ENCODE peak calls at places on chromosomes 4 and X, in eight cellular contexts. B is fibroblast of lung; R is K562; I is HT1080; G is NCI-H510A treated with DMSO at 0.1 percent for 48 hours; X is stimulated activated CD4-positive, alpha-beta T cell treated with anti-CD3 and anti-CD28 coated beads, Interleukin-4, amount 100 ng/mL, for 48 hours; J is pancreas; M is T-helper 2 cell. N is an unnamed sample.

GRCh38 chrX:154540897-154541535 is 5.6 kb downstream of the G6PD start:
- DNase-seq in X (no peak), B (peak; percentile 56), M (no peak), R (no peak), J (peak; percentile 54), I (no peak), G (no peak), N (peak; percentile 29)

GRCh38 chrX:17374619-17375360 is at the start of gene NHS:
- DNase-seq in J (peak; percentile 60), X (no peak), B (peak; percentile 75), G (peak; percentile 49), M (no peak), I (peak; percentile 68), R (peak; percentile 12), N (no peak)

GRCh38 chrX:12007881-12008280 is 130.4 kb upstream of the FRMPD4 start:
- DNase-seq in G (no peak), R (no peak), I (peak; percentile 90), J (no peak), B (peak; percentile 91), X (no peak), M (no peak), N (no peak)

GRCh38 chr4:138050601-138051000 is 191.5 kb downstream of the SLC7A11 start:
- DNase-seq in R (no peak), B (no peak), I (no peak), X (no peak), M (no peak), G (no peak), J (no peak), N (no peak)

GRCh38 chr4:52961666-52962412 is 99.7 kb downstream of the RASL11B start:
- DNase-seq in B (no peak), G (no peak), I (no peak), J (no peak), X (no peak), R (no peak), M (no peak), N (no peak)

GRCh38 chrX:18938710-18939109 is 45.2 kb downstream of the PHKA2 start:
- DNase-seq in R (no peak), X (no peak), I (no peak), G (peak; percentile 11), B (peak; percentile 12), M (no peak), J (no peak), N (peak; percentile 27)

GRCh38 chr4:17786567-17786966 is 5.1 kb upstream of the FAM184B start:
- DNase-seq in I (peak; percentile 38), X (no peak), B (peak; percentile 56), R (peak; percentile 19), G (no peak), M (no peak), J (no peak), N (no peak)

GRCh38 chr4:185683222-185683621 is 128.8 kb downstream of the SORBS2 start:
- DNase-seq in B (no peak), J (no peak), X (no peak), M (no peak), I (no peak), R (no peak), G (no peak), N (no peak)

GRCh38 chr4:87807402-87807801 is 8.0 kb downstream of the IBSP start:
- DNase-seq in X (no peak), J (no peak), G (no peak), B (peak; percentile 24), R (no peak), M (no peak), I (no peak), N (no peak)

GRCh38 chrX:100704581-100705203 is 27.2 kb downstream of the SYTL4 start:
- DNase-seq in B (no peak), J (no peak), G (no peak), M (no peak), X (no peak), I (no peak), R (no peak), N (no peak)

GRCh38 chrX:113157496-113157895 is 316.9 kb upstream of the AMOT start:
- DNase-seq in R (peak; percentile 5), J (no peak), M (no peak), G (no peak), X (no peak), B (no peak), I (no peak), N (no peak)

GRCh38 chr4:88653371-88653946 is 44.2 kb downstream of the NAP1L5 start:
- DNase-seq in X (no peak), M (no peak), B (no peak), I (no peak), J (no peak), G (no peak), R (no peak), N (no peak)

GRCh38 chr4:98626350-98626749 is 32.1 kb downstream of the TSPAN5 start:
- DNase-seq in J (no peak), R (no peak), B (peak; percentile 97), M (no peak), X (no peak), G (no peak), I (peak; percentile 97), N (peak; percentile 88)

GRCh38 chrX:19514791-19515614 is at the start of gene MAP3K15:
- DNase-seq in R (peak; percentile 7), B (peak; percentile 9), J (peak; percentile 84), I (peak; percentile 16), G (no peak), M (no peak), X (no peak), N (peak; percentile 44)

GRCh38 chr4:8311096-8312068 is 41.8 kb downstream of the HTRA3 start:
- DNase-seq in I (no peak), R (no peak), G (no peak), M (no peak), B (no peak), X (no peak), J (peak; percentile 3), N (no peak)

GRCh38 chr4:84792366-84793301 is 173.9 kb downstream of the WDFY3 start:
- DNase-seq in R (no peak), B (no peak), I (no peak), G (no peak), M (no peak), J (no peak), X (no peak), N (no peak)

GRCh38 chr4:47598896-47599295 is 113.8 kb downstream of the ATP10D start:
- DNase-seq in R (no peak), G (no peak), M (no peak), X (no peak), J (no peak), B (no peak), I (no peak), N (no peak)

GRCh38 chrX:153374426-153374825 is 26.7 kb downstream of the PNMA6E start:
- DNase-seq in R (peak; percentile 18), X (no peak), M (no peak), G (no peak), B (no peak), J (no peak), I (no peak), N (no peak)

GRCh38 chr4:165208741-165209388 is 1.5 kb downstream of the KLHL2 start:
- DNase-seq in R (peak; percentile 36), J (no peak), M (no peak), G (no peak), B (peak; percentile 55), I (no peak), X (no peak), N (peak; percentile 11)

GRCh38 chr4:124321370-124321769 is 391.2 kb downstream of the ANKRD50 start:
- DNase-seq in R (no peak), B (peak; percentile 24), X (no peak), M (no peak), G (no peak), I (no peak), J (no peak), N (no peak)

GRCh38 chr4:184851200-184851541 is 25.4 kb upstream of the ACSL1 start:
- DNase-seq in J (no peak), M (no peak), R (no peak), X (no peak), I (peak; percentile 25), G (no peak), B (no peak), N (no peak)

GRCh38 chr4:166169111-166169510 is 296.1 kb downstream of the TLL1 start:
- DNase-seq in J (no peak), G (no peak), R (no peak), M (no peak), B (no peak), X (no peak), I (no peak), N (no peak)

GRCh38 chrX:12975999-12976558 is 1.2 kb downstream of the TMSB4X start:
- DNase-seq in B (peak; percentile 54), J (peak; percentile 45), G (peak; percentile 23), R (peak; percentile 74), I (peak; percentile 48), M (peak; percentile 8), X (no peak), N (peak; percentile 48)

GRCh38 chrX:108169768-108170167 is 78.2 kb downstream of the ATG4A start:
- DNase-seq in G (no peak), X (no peak), M (no peak), B (no peak), J (no peak), R (no peak), I (no peak), N (no peak)